ENCODE peak calls at places on chromosomes 12 and 14, in five cellular contexts. T, N, Z, L and H are unnamed samples.

GRCh38 chr12:45309826-45310626 is 94.1 kb downstream of the ANO6 start:
- DNase-seq in T (no peak), N (no peak), Z (no peak), L (peak; percentile 18), H (no peak)

GRCh38 chr12:93176166-93176565 is 201.6 kb upstream of the NUDT4 start:
- DNase-seq in T (no peak), N (no peak), Z (no peak), L (peak; percentile 59), H (no peak)

GRCh38 chr12:48078901-48079300 is 27.0 kb downstream of the SENP1 start:
- DNase-seq in T (peak; percentile 28), N (no peak), Z (no peak), L (peak; percentile 84), H (no peak)

GRCh38 chr12:95648990-95649791 is 97.9 kb upstream of the USP44 start:
- DNase-seq in T (peak; percentile 75), N (no peak), Z (no peak), L (peak; percentile 91), H (no peak)

GRCh38 chr12:90106568-90106967 is 397.9 kb upstream of the ATP2B1 start:
- DNase-seq in T (no peak), N (no peak), Z (no peak), L (no peak), H (no peak)

GRCh38 chr14:105505101-105505500 is 14.1 kb downstream of the TEDC1 start:
- DNase-seq in T (no peak), N (no peak), Z (peak; percentile 70), L (no peak), H (peak; percentile 91)

GRCh38 chr14:74975059-74975810 is 19.8 kb upstream of the PGF start:
- DNase-seq in T (no peak), N (peak; percentile 54), Z (no peak), L (no peak), H (no peak)

GRCh38 chr14:48398675-48399282 is 723.4 kb upstream of the MDGA2 start:
- DNase-seq in T (no peak), N (peak; percentile 36), Z (no peak), L (peak; percentile 8), H (no peak)

GRCh38 chr14:95310635-95311380 is 8.9 kb downstream of the CLMN start:
- DNase-seq in T (no peak), N (no peak), Z (no peak), L (no peak), H (peak; percentile 68)

GRCh38 chr12:68962855-68963455 is 30.0 kb upstream of the CPM start:
- DNase-seq in T (no peak), N (no peak), Z (no peak), L (peak; percentile 54), H (no peak)

GRCh38 chr12:49019435-49020317 is 1.1 kb upstream of the PRKAG1 start:
- DNase-seq in T (no peak), N (peak; percentile 64), Z (no peak), L (peak; percentile 51), H (no peak)

GRCh38 chr12:102174761-102175160 is 22.9 kb downstream of the PMCH start:
- DNase-seq in T (no peak), N (no peak), Z (no peak), L (no peak), H (no peak)

GRCh38 chr14:104876251-104876699 is 11.2 kb downstream of the CEP170B start:
- DNase-seq in T (no peak), N (peak; percentile 52), Z (peak; percentile 58), L (peak; percentile 66), H (no peak)

GRCh38 chr12:56158926-56159461 is 835 bp downstream of the MYL6 start:
- DNase-seq in T (peak; percentile 95), N (peak; percentile 57), Z (peak; percentile 89), L (peak; percentile 88), H (peak; percentile 92)

GRCh38 chr12:14547571-14547970 is 20.1 kb downstream of the PLBD1 start:
- DNase-seq in T (no peak), N (no peak), Z (no peak), L (no peak), H (no peak)

GRCh38 chr12:52205584-52206308 is 13.9 kb upstream of the KRT80 start:
- DNase-seq in T (no peak), N (peak; percentile 1), Z (peak; percentile 8), L (no peak), H (peak; percentile 28)

GRCh38 chr12:1289371-1290155 is 298.5 kb downstream of the ERC1 start:
- DNase-seq in T (no peak), N (no peak), Z (no peak), L (no peak), H (no peak)

GRCh38 chr14:57168138-57168695 is 100.5 kb downstream of the EXOC5 start:
- DNase-seq in T (no peak), N (no peak), Z (no peak), L (no peak), H (no peak)

GRCh38 chr14:81366259-81366658 is 33.9 kb downstream of the STON2 start:
- DNase-seq in T (no peak), N (no peak), Z (no peak), L (peak; percentile 31), H (no peak)

GRCh38 chr14:37413504-37414003 is 181.5 kb downstream of the FOXA1 start:
- DNase-seq in T (no peak), N (no peak), Z (no peak), L (no peak), H (no peak)

GRCh38 chr14:90302529-90303303 is 29.0 kb downstream of the NRDE2 start:
- DNase-seq in T (no peak), N (no peak), Z (no peak), L (no peak), H (no peak)

GRCh38 chr14:90301122-90301521 is 30.6 kb downstream of the NRDE2 start:
- DNase-seq in T (no peak), N (no peak), Z (no peak), L (no peak), H (no peak)

GRCh38 chr14:90303382-90303943 is 28.3 kb downstream of the NRDE2 start:
- DNase-seq in T (no peak), N (no peak), Z (no peak), L (no peak), H (no peak)

GRCh38 chr14:90300649-90301048 is 31.1 kb downstream of the NRDE2 start:
- DNase-seq in T (no peak), N (no peak), Z (no peak), L (no peak), H (no peak)

DNA sequence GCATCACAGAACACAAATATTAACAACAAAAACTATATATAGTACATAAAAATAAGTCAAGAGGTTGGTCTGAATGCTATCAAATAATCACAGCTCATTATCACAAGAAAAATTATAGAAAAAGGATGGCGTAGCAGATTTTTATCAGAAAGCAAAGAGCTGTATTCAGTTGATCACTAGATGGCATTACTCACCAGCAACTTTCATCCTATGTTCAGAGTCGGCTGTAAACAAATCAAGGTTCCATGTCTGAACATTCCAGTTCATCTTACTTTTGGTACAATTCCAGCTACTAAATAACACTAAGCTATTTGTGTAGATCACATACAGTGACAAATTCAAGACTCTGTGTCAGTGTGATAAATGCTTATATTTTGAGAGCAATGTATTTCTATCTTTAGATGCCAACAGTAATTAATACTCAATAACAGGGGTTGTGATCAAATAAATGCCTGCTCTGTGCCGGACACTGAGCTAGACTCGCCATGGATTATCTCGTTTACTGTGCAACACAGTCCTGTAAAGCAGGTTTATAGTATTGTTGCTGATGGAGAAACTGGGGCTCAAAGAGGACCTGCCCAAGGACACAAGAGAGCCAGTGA is 30.1 kb downstream of the NRDE2 start:
- DNase-seq in T (no peak), N (no peak), Z (no peak), L (peak; percentile 82), H (no peak)
- TF ChIP-seq CTCF in T (peak; percentile 58), N (peak; percentile 70), Z (no peak), L (peak; percentile 40), H (peak; percentile 84)

GRCh38 chr14:83558946-83559345 is 1971.0 kb upstream of the FLRT2 start:
- DNase-seq in T (no peak), N (no peak), Z (no peak), L (no peak), H (no peak)
- TF ChIP-seq CTCF in T (no peak), N (no peak), Z (no peak), L (no peak), H (no peak)

DNA sequence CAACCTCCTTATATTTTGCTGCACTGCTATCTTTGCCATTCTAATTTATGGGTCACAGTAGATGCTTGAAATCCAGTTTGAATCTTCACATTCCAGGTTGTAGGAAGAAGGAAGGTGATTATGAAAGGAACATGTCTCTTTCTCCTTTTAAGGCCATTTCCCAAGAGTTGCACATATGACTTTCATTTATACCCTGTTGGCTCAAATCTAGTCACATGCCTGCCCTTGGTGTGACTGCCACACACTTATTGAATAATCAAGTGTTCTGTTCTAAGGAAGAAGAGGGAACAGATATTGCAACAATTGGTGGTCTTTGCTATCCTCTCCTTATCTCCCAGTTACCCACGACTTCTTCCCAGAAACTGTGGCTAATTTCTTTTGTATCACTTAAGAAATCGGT is 404.3 kb downstream of the TMEM117 start:
- DNase-seq in T (no peak), N (no peak), Z (no peak), L (peak; percentile 10), H (no peak)
- TF ChIP-seq CTCF in T (no peak), N (no peak), Z (no peak), L (no peak), H (no peak)

GRCh38 chr12:53328043-53328435 is 6.6 kb upstream of the AAAS start:
- DNase-seq in T (no peak), N (no peak), Z (no peak), L (no peak), H (no peak)
- TF ChIP-seq CTCF in T (no peak), N (no peak), Z (no peak), L (no peak), H (no peak)